ENCODE peak calls at places on chromosome 17, in eight cellular contexts. U, P, G, E, O, X, T and Y are unnamed samples.

GRCh38 chr17:67474081-67474661 is 97.1 kb downstream of the PITPNC1 start:
- DNase-seq in U (no peak), P (no peak), G (peak; percentile 42), E (peak; percentile 28), O (no peak), X (no peak), T (no peak), Y (no peak)

GRCh38 chr17:27657620-27658019 is 26.6 kb downstream of the LGALS9 start:
- DNase-seq in U (no peak), P (peak; percentile 21), G (peak; percentile 16), E (no peak), O (no peak), X (no peak), T (no peak), Y (no peak)

GRCh38 chr17:55710829-55711496 is 11.7 kb downstream of the TMEM100 start:
- DNase-seq in U (no peak), P (no peak), G (no peak), E (no peak), O (no peak), X (no peak), T (no peak), Y (no peak)

GRCh38 chr17:56817066-56817465 is 16.7 kb downstream of the C17orf67 start:
- DNase-seq in U (no peak), P (no peak), G (no peak), E (no peak), O (no peak), X (no peak), T (no peak), Y (no peak)

GRCh38 chr17:64326420-64327054 is 63.5 kb upstream of the TEX2 start:
- DNase-seq in U (peak; percentile 82), P (no peak), G (peak; percentile 60), E (peak; percentile 84), O (no peak), X (no peak), T (no peak), Y (peak; percentile 89)

GRCh38 chr17:81483862-81484194 is 28.8 kb downstream of the ACTG1 start:
- DNase-seq in U (no peak), P (no peak), G (no peak), E (no peak), O (no peak), X (no peak), T (no peak), Y (no peak)

GRCh38 chr17:43874293-43874692 is 27.3 kb downstream of the CD300LG start:
- DNase-seq in U (no peak), P (no peak), G (no peak), E (no peak), O (no peak), X (no peak), T (no peak), Y (peak; percentile 69)

GRCh38 chr17:19386974-19387920 is at the start of gene MFAP4:
- DNase-seq in U (peak; percentile 66), P (no peak), G (peak; percentile 38), E (peak; percentile 69), O (no peak), X (no peak), T (no peak), Y (peak; percentile 87)

GRCh38 chr17:30095507-30096244 is 20.9 kb upstream of the NSRP1 start:
- DNase-seq in U (no peak), P (no peak), G (peak; percentile 84), E (no peak), O (no peak), X (no peak), T (peak; percentile 4), Y (no peak)

GRCh38 chr17:62809656-62810055 is 1.5 kb upstream of the MARCHF10 start:
- DNase-seq in U (no peak), P (no peak), G (peak; percentile 52), E (no peak), O (no peak), X (no peak), T (no peak), Y (no peak)

GRCh38 chr17:57279432-57279831 is 23.1 kb downstream of the MSI2 start:
- DNase-seq in U (no peak), P (no peak), G (no peak), E (no peak), O (no peak), X (no peak), T (no peak), Y (no peak)

GRCh38 chr17:74860229-74860998 is 729 bp upstream of the GRIN2C start:
- DNase-seq in U (no peak), P (no peak), G (no peak), E (no peak), O (no peak), X (peak; percentile 52), T (no peak), Y (no peak)

GRCh38 chr17:60390881-60391418 is 983 bp downstream of the USP32 start:
- DNase-seq in U (peak; percentile 39), P (peak; percentile 31), G (peak; percentile 56), E (no peak), O (no peak), X (no peak), T (no peak), Y (no peak)

GRCh38 chr17:50470451-50470850 is 1.8 kb upstream of the CHAD start:
- DNase-seq in U (no peak), P (no peak), G (no peak), E (no peak), O (no peak), X (no peak), T (no peak), Y (no peak)

GRCh38 chr17:81432873-81433451 is 37.7 kb downstream of the BAHCC1 start:
- DNase-seq in U (peak; percentile 63), P (no peak), G (no peak), E (no peak), O (no peak), X (no peak), T (no peak), Y (no peak)

GRCh38 chr17:69773081-69773480 is 301.9 kb upstream of the KCNJ16 start:
- DNase-seq in U (no peak), P (no peak), G (peak; percentile 51), E (no peak), O (no peak), X (no peak), T (no peak), Y (no peak)

GRCh38 chr17:17063546-17064122 is 21.4 kb downstream of the MPRIP start:
- DNase-seq in U (peak; percentile 81), P (no peak), G (no peak), E (peak; percentile 64), O (no peak), X (no peak), T (no peak), Y (peak; percentile 86)

GRCh38 chr17:7312432-7313027 is 2.6 kb downstream of the GPS2 start:
- DNase-seq in U (no peak), P (no peak), G (no peak), E (no peak), O (no peak), X (no peak), T (no peak), Y (no peak)

GRCh38 chr17:31453896-31454295 is 62.4 kb downstream of the RAB11FIP4 start:
- DNase-seq in U (no peak), P (no peak), G (no peak), E (no peak), O (no peak), X (no peak), T (no peak), Y (no peak)

GRCh38 chr17:69796093-69796492 is 278.9 kb upstream of the KCNJ16 start:
- DNase-seq in U (no peak), P (no peak), G (no peak), E (no peak), O (no peak), X (no peak), T (no peak), Y (no peak)

GRCh38 chr17:57667461-57667923 is 77.6 kb downstream of the CCDC182 start:
- DNase-seq in U (no peak), P (no peak), G (no peak), E (no peak), O (no peak), X (peak; percentile 3), T (no peak), Y (no peak)

GRCh38 chr17:78116411-78116810 is 12.1 kb downstream of the TMC6 start:
- DNase-seq in U (no peak), P (no peak), G (no peak), E (no peak), O (no peak), X (no peak), T (no peak), Y (peak; percentile 41)

GRCh38 chr17:16428098-16428882 is 12.9 kb downstream of the TRPV2 start:
- DNase-seq in U (peak; percentile 64), P (peak; percentile 78), G (peak; percentile 62), E (peak; percentile 47), O (no peak), X (no peak), T (no peak), Y (peak; percentile 79)

GRCh38 chr17:35051183-35051578 is 12.3 kb downstream of the RFFL start:
- DNase-seq in U (no peak), P (no peak), G (no peak), E (no peak), O (no peak), X (no peak), T (no peak), Y (no peak)

GRCh38 chr17:45435481-45435880 is 2.8 kb upstream of the ARHGAP27 start:
- DNase-seq in U (no peak), P (no peak), G (no peak), E (no peak), O (no peak), X (no peak), T (no peak), Y (no peak)

GRCh38 chr17:74840500-74840899 is 19.2 kb downstream of the GRIN2C start:
- DNase-seq in U (no peak), P (no peak), G (no peak), E (no peak), O (no peak), X (no peak), T (no peak), Y (no peak)

GRCh38 chr17:79777166-79777843 is 643 bp upstream of the CBX2 start:
- DNase-seq in U (peak; percentile 61), P (peak; percentile 29), G (peak; percentile 66), E (peak; percentile 78), O (no peak), X (no peak), T (no peak), Y (peak; percentile 85)

GRCh38 chr17:17119533-17119932 is 77.3 kb downstream of the MPRIP start:
- DNase-seq in U (no peak), P (peak; percentile 73), G (peak; percentile 68), E (no peak), O (peak; percentile 60), X (no peak), T (peak; percentile 32), Y (peak; percentile 17)